ENCODE peak calls at places on chromosomes 4 and X, in five cellular contexts. One of them, this sample, is unnamed.

GRCh38 chrX:65596270-65596669 is 61.7 kb upstream of the LAS1L start:
- DNase-seq in Caco-2: no peak
- DNase-seq in AG09319: no peak
- DNase-seq in CD14-positive monocyte: peak
- DNase-seq in endothelial cell of umbilical vein: peak
- DNase-seq in this sample: no peak

GRCh38 chrX:129649268-129650182 is 5.2 kb downstream of the APLN start:
- DNase-seq in Caco-2: no peak
- DNase-seq in AG09319: no peak
- DNase-seq in CD14-positive monocyte: no peak
- DNase-seq in endothelial cell of umbilical vein: no peak
- DNase-seq in this sample: no peak

GRCh38 chr4:113684534-113685091 is 76.9 kb downstream of the CAMK2D start:
- DNase-seq in Caco-2: peak
- DNase-seq in AG09319: no peak
- DNase-seq in CD14-positive monocyte: no peak
- DNase-seq in endothelial cell of umbilical vein: no peak
- DNase-seq in this sample: no peak

GRCh38 chrX:48003758-48004457 is at the start of gene ZNF182:
- DNase-seq in Caco-2: peak
- DNase-seq in AG09319: peak
- DNase-seq in CD14-positive monocyte: peak
- DNase-seq in endothelial cell of umbilical vein: peak
- DNase-seq in this sample: peak

GRCh38 chr4:134624365-134624764 is 422.8 kb upstream of the PABPC4L start:
- DNase-seq in Caco-2: no peak
- DNase-seq in AG09319: no peak
- DNase-seq in CD14-positive monocyte: no peak
- DNase-seq in endothelial cell of umbilical vein: peak
- DNase-seq in this sample: no peak

GRCh38 chr4:88981571-88981970 is 75.4 kb downstream of the FAM13A start:
- DNase-seq in Caco-2: no peak
- DNase-seq in AG09319: no peak
- DNase-seq in CD14-positive monocyte: no peak
- DNase-seq in endothelial cell of umbilical vein: no peak
- DNase-seq in this sample: no peak

GRCh38 chrX:56564921-56565861 is 1.8 kb downstream of the UBQLN2 start:
- DNase-seq in Caco-2: no peak
- DNase-seq in AG09319: no peak
- DNase-seq in CD14-positive monocyte: no peak
- DNase-seq in endothelial cell of umbilical vein: no peak
- DNase-seq in this sample: no peak

GRCh38 chr4:154049457-154050181 is 260.7 kb upstream of the SFRP2 start:
- DNase-seq in Caco-2: peak
- DNase-seq in AG09319: peak
- DNase-seq in CD14-positive monocyte: no peak
- DNase-seq in endothelial cell of umbilical vein: no peak
- DNase-seq in this sample: no peak

GRCh38 chr4:161248880-161249279 is 914.9 kb downstream of the FSTL5 start:
- DNase-seq in Caco-2: no peak
- DNase-seq in AG09319: no peak
- DNase-seq in CD14-positive monocyte: no peak
- DNase-seq in endothelial cell of umbilical vein: no peak
- DNase-seq in this sample: no peak

GRCh38 chrX:129523076-129524055 is at the start of gene SMARCA1:
- DNase-seq in Caco-2: peak
- DNase-seq in AG09319: peak
- DNase-seq in CD14-positive monocyte: no peak
- DNase-seq in endothelial cell of umbilical vein: peak
- DNase-seq in this sample: peak

GRCh38 chr4:98996056-98996941 is 778 bp downstream of the METAP1 start:
- DNase-seq in Caco-2: no peak
- DNase-seq in AG09319: no peak
- DNase-seq in CD14-positive monocyte: no peak
- DNase-seq in endothelial cell of umbilical vein: peak
- DNase-seq in this sample: no peak

GRCh38 chrX:68396953-68397352 is 36.3 kb downstream of the OPHN1 start:
- DNase-seq in Caco-2: no peak
- DNase-seq in AG09319: peak
- DNase-seq in CD14-positive monocyte: no peak
- DNase-seq in endothelial cell of umbilical vein: peak
- DNase-seq in this sample: no peak

GRCh38 chr4:5066101-5066500 is 14.8 kb downstream of the STK32B start:
- DNase-seq in Caco-2: no peak
- DNase-seq in AG09319: no peak
- DNase-seq in CD14-positive monocyte: no peak
- DNase-seq in endothelial cell of umbilical vein: no peak
- DNase-seq in this sample: no peak

GRCh38 chr4:176432811-176433540 is 113.2 kb downstream of the SPCS3 start:
- DNase-seq in Caco-2: no peak
- DNase-seq in AG09319: no peak
- DNase-seq in CD14-positive monocyte: no peak
- DNase-seq in endothelial cell of umbilical vein: peak
- DNase-seq in this sample: no peak

GRCh38 chrX:47321386-47321785 is 49.0 kb upstream of the ZNF157 start:
- DNase-seq in Caco-2: no peak
- DNase-seq in AG09319: peak
- DNase-seq in CD14-positive monocyte: no peak
- DNase-seq in endothelial cell of umbilical vein: peak
- DNase-seq in this sample: peak

GRCh38 chr4:3257125-3257690 is 8.2 kb downstream of the MSANTD1 start:
- DNase-seq in Caco-2: peak
- DNase-seq in AG09319: no peak
- DNase-seq in CD14-positive monocyte: no peak
- DNase-seq in endothelial cell of umbilical vein: no peak
- DNase-seq in this sample: no peak

GRCh38 chr4:162497564-162498167 is 333.9 kb upstream of the FSTL5 start:
- DNase-seq in Caco-2: no peak
- DNase-seq in AG09319: peak
- DNase-seq in CD14-positive monocyte: no peak
- DNase-seq in endothelial cell of umbilical vein: peak
- DNase-seq in this sample: no peak

GRCh38 chrX:105820247-105820646 is 2.1 kb upstream of the NRK start:
- DNase-seq in Caco-2: no peak
- DNase-seq in AG09319: no peak
- DNase-seq in CD14-positive monocyte: no peak
- DNase-seq in endothelial cell of umbilical vein: no peak
- DNase-seq in this sample: no peak

GRCh38 chrX:120560405-120560841 is 339 bp downstream of the CUL4B start:
- DNase-seq in Caco-2: peak
- DNase-seq in AG09319: peak
- DNase-seq in CD14-positive monocyte: no peak
- DNase-seq in endothelial cell of umbilical vein: peak
- DNase-seq in this sample: no peak

GRCh38 chr4:73847507-73848182 is 5.5 kb upstream of the PF4V1 start:
- DNase-seq in Caco-2: no peak
- DNase-seq in AG09319: no peak
- DNase-seq in CD14-positive monocyte: no peak
- DNase-seq in endothelial cell of umbilical vein: no peak
- DNase-seq in this sample: no peak

GRCh38 chr4:22500128-22500611 is 15.7 kb downstream of the ADGRA3 start:
- DNase-seq in Caco-2: no peak
- DNase-seq in AG09319: no peak
- DNase-seq in CD14-positive monocyte: no peak
- DNase-seq in endothelial cell of umbilical vein: no peak
- DNase-seq in this sample: no peak

GRCh38 chrX:101682723-101683122 is 23.1 kb upstream of the ARMCX2 start:
- DNase-seq in Caco-2: no peak
- DNase-seq in AG09319: no peak
- DNase-seq in CD14-positive monocyte: no peak
- DNase-seq in endothelial cell of umbilical vein: peak
- DNase-seq in this sample: no peak

GRCh38 chr4:98374643-98375042 is 113.5 kb downstream of the RAP1GDS1 start:
- DNase-seq in Caco-2: no peak
- DNase-seq in AG09319: no peak
- DNase-seq in CD14-positive monocyte: no peak
- DNase-seq in endothelial cell of umbilical vein: no peak
- DNase-seq in this sample: no peak

GRCh38 chr4:76582074-76582816 is 147.2 kb downstream of the SHROOM3 start:
- DNase-seq in Caco-2: no peak
- DNase-seq in AG09319: no peak
- DNase-seq in CD14-positive monocyte: no peak
- DNase-seq in endothelial cell of umbilical vein: no peak
- DNase-seq in this sample: no peak

GRCh38 chr4:151133311-151133710 is 33.9 kb downstream of the RPS3A start:
- DNase-seq in Caco-2: no peak
- DNase-seq in AG09319: no peak
- DNase-seq in CD14-positive monocyte: no peak
- DNase-seq in endothelial cell of umbilical vein: no peak
- DNase-seq in this sample: no peak

GRCh38 chrX:109638158-109638557 is 13.2 kb upstream of the KCNE5 start:
- DNase-seq in Caco-2: no peak
- DNase-seq in AG09319: no peak
- DNase-seq in CD14-positive monocyte: no peak
- DNase-seq in endothelial cell of umbilical vein: no peak
- DNase-seq in this sample: no peak

GRCh38 chrX:109632906-109633504 is 8.0 kb upstream of the KCNE5 start:
- DNase-seq in Caco-2: no peak
- DNase-seq in AG09319: no peak
- DNase-seq in CD14-positive monocyte: no peak
- DNase-seq in endothelial cell of umbilical vein: peak
- DNase-seq in this sample: peak

GRCh38 chrX:109629310-109629709 is 4.3 kb upstream of the KCNE5 start:
- DNase-seq in Caco-2: no peak
- DNase-seq in AG09319: no peak
- DNase-seq in CD14-positive monocyte: no peak
- DNase-seq in endothelial cell of umbilical vein: peak
- DNase-seq in this sample: no peak

DNA sequence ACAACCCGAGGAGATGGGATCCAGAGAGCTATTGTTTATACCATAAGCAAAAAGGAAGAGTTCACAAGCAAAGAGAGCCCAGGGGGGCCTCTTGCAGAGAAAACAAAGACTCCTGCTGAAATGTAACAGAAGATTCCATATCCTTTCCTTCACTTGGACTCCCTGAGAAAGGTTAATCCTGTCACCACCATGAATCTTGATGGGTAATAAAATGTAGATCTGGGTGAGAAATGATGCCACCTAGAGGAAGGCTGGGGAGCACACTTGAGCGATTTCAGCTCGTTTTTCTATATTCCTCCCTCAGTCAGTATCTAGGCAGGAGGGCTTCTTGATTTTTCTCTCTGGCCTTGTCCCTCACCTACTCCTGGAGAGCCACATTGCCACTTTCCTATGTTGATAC is 10.2 kb upstream of the KCNE5 start:
- DNase-seq in Caco-2: no peak
- DNase-seq in AG09319: no peak
- DNase-seq in CD14-positive monocyte: no peak
- DNase-seq in endothelial cell of umbilical vein: peak
- DNase-seq in this sample: no peak
- TF ChIP-seq CTCF in Caco-2: peak
- TF ChIP-seq CTCF in AG09319: peak
- TF ChIP-seq CTCF in CD14-positive monocyte: peak
- TF ChIP-seq CTCF in endothelial cell of umbilical vein: peak
- TF ChIP-seq CTCF in this sample: peak

GRCh38 chr4:84573335-84573734 is 9.6 kb upstream of the CDS1 start:
- DNase-seq in Caco-2: no peak
- DNase-seq in AG09319: no peak
- DNase-seq in CD14-positive monocyte: no peak
- DNase-seq in endothelial cell of umbilical vein: no peak
- DNase-seq in this sample: no peak

GRCh38 chr4:84569009-84569408 is 13.9 kb upstream of the CDS1 start:
- DNase-seq in Caco-2: no peak
- DNase-seq in AG09319: no peak
- DNase-seq in CD14-positive monocyte: no peak
- DNase-seq in endothelial cell of umbilical vein: no peak
- DNase-seq in this sample: no peak

GRCh38 chr4:84579410-84579791 is 3.5 kb upstream of the CDS1 start:
- DNase-seq in Caco-2: no peak
- DNase-seq in AG09319: no peak
- DNase-seq in CD14-positive monocyte: no peak
- DNase-seq in endothelial cell of umbilical vein: no peak
- DNase-seq in this sample: no peak

GRCh38 chr4:84578540-84579409 is 4.2 kb upstream of the CDS1 start:
- DNase-seq in Caco-2: peak
- DNase-seq in AG09319: peak
- DNase-seq in CD14-positive monocyte: no peak
- DNase-seq in endothelial cell of umbilical vein: peak
- DNase-seq in this sample: no peak

GRCh38 chr4:84573738-84574720 is 8.9 kb upstream of the CDS1 start:
- DNase-seq in Caco-2: no peak
- DNase-seq in AG09319: no peak
- DNase-seq in CD14-positive monocyte: peak
- DNase-seq in endothelial cell of umbilical vein: no peak
- DNase-seq in this sample: no peak
- TF ChIP-seq CTCF in Caco-2: no peak
- TF ChIP-seq CTCF in AG09319: no peak
- TF ChIP-seq CTCF in CD14-positive monocyte: no peak
- TF ChIP-seq CTCF in endothelial cell of umbilical vein: no peak
- TF ChIP-seq CTCF in this sample: no peak

DNA sequence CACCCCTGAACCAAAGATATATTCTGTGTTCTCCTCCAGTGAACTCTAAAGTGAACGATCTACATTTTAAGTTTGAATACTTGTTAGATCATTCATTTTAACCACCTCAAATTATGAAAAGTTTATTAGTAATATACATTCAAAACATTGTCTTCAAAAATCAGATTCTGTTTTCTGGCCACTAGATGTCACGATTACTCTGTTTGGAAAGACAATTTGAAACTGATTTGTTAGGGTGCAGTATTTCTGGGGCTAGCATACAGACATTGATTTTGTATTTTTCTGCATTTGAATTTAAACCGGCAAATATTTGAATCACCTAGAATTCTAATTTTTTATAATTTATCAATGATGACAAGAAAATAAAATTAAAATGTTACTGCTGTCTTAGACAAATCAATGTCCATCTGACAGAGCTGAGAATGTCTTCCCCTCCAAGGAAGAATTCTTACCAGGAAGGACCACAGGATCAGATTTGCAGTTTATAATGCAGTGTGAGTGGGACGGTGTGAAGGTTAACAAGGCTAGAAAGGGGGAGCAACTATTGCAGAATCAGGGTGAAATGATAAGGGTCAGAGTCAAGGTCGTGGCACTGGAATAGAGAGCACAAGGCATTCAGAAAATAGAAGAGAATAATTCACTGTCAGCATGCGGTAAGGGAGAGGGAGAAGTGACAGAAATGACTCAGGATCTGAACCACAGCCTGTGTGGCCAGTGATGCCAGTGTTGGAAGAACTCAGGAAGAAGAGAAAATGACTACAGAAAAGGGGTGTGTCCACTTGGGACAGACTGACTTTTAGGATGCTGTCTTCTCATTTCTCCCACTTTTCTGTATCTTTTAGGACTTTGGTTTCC is 91.6 kb downstream of the ANXA10 start:
- DNase-seq in Caco-2: no peak
- DNase-seq in AG09319: peak
- DNase-seq in CD14-positive monocyte: no peak
- DNase-seq in endothelial cell of umbilical vein: peak
- DNase-seq in this sample: no peak
- TF ChIP-seq CTCF in Caco-2: peak
- TF ChIP-seq CTCF in AG09319: peak
- TF ChIP-seq CTCF in CD14-positive monocyte: peak
- TF ChIP-seq CTCF in endothelial cell of umbilical vein: peak
- TF ChIP-seq CTCF in this sample: peak

DNA sequence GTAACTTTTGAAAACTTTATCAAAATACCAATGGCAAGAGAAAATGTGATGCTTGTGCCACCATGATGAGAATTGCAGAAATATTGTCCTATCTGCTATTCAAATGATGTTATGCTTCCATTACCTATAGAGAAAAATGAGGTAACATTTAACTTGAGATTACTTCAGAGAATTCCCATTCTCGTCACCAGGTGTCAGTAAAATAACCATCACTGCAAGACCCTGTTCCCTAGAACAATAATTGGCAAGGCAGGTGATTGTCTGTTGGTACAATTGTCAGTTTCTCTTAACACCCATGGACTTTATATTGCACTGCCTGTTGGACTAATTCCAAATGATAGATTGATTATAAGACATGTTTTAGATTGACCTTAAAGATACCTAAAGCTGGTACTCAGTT is 179.9 kb downstream of the GABRG1 start:
- DNase-seq in Caco-2: no peak
- DNase-seq in AG09319: no peak
- DNase-seq in CD14-positive monocyte: no peak
- DNase-seq in endothelial cell of umbilical vein: no peak
- DNase-seq in this sample: no peak
- TF ChIP-seq CTCF in Caco-2: peak
- TF ChIP-seq CTCF in AG09319: no peak
- TF ChIP-seq CTCF in CD14-positive monocyte: no peak
- TF ChIP-seq CTCF in endothelial cell of umbilical vein: no peak
- TF ChIP-seq CTCF in this sample: no peak

This sample was measured in progenitor cell of endocrine pancreas.